ENCODE peak calls at places on chromosomes 4 and X, in six cellular contexts. K is HepG2, F is SK-N-SH, U is H1, H is K562, W is GM12878. P is an unnamed sample.

GRCh38 chr4:80788798-80789197 is 241.7 kb upstream of the BMP3 start:
- DNase-seq in K (no peak), F (no peak), U (no peak), H (no peak), W (no peak), P (no peak)

GRCh38 chrX:53685711-53686110 is 808 bp downstream of the HUWE1 start:
- DNase-seq in K (no peak), F (no peak), U (no peak), H (no peak), W (no peak), P (no peak)

GRCh38 chr4:150234246-150234645 is 156.0 kb downstream of the DCLK2 start:
- DNase-seq in K (no peak), F (no peak), U (no peak), H (no peak), W (no peak), P (no peak)

GRCh38 chrX:119753639-119754257 is 4.6 kb upstream of the SOWAHD start:
- DNase-seq in K (peak; percentile 25), F (peak; percentile 57), U (no peak), H (peak; percentile 32), W (no peak), P (peak; percentile 72)

GRCh38 chr4:1154126-1154522 is 18.3 kb downstream of the SPON2 start:
- DNase-seq in K (no peak), F (no peak), U (no peak), H (peak; percentile 81), W (no peak), P (no peak)

GRCh38 chr4:21879187-21879586 is 69.4 kb downstream of the KCNIP4 start:
- DNase-seq in K (peak; percentile 5), F (no peak), U (peak; percentile 33), H (no peak), W (no peak), P (no peak)

GRCh38 chr4:105352826-105353225 is 121.0 kb downstream of the PPA2 start:
- DNase-seq in K (no peak), F (no peak), U (no peak), H (peak; percentile 10), W (peak; percentile 11), P (no peak)

GRCh38 chr4:150679018-150679766 is 97.2 kb downstream of the MAB21L2 start:
- DNase-seq in K (peak; percentile 24), F (no peak), U (no peak), H (no peak), W (no peak), P (no peak)

GRCh38 chr4:126604273-126604867 is 1028.4 kb upstream of the INTU start:
- DNase-seq in K (peak; percentile 18), F (peak; percentile 53), U (no peak), H (peak; percentile 38), W (no peak), P (peak; percentile 3)

GRCh38 chrX:75038925-75039324 is 113.7 kb upstream of the NEXMIF start:
- DNase-seq in K (peak; percentile 10), F (no peak), U (no peak), H (no peak), W (peak; percentile 11), P (no peak)

GRCh38 chr4:54545663-54546424 is 111.9 kb upstream of the KIT start:
- DNase-seq in K (no peak), F (no peak), U (no peak), H (no peak), W (no peak), P (no peak)

GRCh38 chr4:1312821-1313640 is 23.3 kb downstream of the MAEA start:
- DNase-seq in K (no peak), F (no peak), U (no peak), H (no peak), W (no peak), P (no peak)

DNA sequence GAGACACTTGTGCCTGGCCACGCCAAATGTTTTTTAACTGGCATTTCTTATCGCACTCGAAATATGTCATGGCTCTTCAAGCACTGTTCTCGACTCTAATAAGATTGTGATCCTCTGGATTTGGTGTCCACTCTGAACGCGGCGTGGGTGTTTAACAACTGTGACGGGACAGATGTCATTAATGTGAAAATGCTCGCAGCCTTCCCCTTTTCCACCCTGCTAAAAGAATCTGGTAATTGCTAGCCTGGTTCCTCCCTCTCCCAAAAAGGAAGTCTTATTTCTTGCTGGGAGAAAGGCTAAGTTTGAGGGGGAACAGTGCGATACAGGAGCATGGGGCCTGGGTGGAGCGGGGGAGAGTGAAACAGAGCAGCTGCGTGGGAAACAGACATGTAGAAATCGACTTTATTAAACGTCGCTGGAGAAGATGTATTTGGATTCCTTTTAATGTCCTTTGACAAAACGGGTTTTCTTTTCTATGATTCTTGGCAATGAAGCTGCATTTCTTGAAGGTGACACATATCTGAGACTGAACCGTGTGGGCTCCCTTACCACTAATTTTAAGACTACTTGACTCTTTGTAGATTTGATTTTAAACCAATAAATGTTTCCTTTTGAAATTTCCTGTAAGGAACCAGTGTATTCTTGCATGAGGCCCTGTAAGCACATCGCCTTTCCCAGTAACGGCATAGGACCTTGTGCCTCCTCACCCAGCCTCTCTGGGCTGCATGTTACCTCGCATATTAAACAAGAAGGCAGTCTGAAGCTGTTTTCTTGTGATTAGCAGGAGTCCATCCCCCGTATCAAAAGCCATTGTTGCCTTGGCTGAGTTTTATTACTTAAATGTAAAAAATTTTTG is 17.8 kb downstream of the TBC1D1 start:
- DNase-seq in K (no peak), F (no peak), U (no peak), H (no peak), W (no peak), P (peak; percentile 8)
- TF ChIP-seq GABPA in K (no peak), F (no peak), U (no peak), H (no peak), W (no peak), P (no peak)

GRCh38 chr4:123096038-123096437 is 173.6 kb upstream of the NUDT6 start:
- DNase-seq in K (peak; percentile 15), F (no peak), U (no peak), H (peak; percentile 14), W (no peak), P (peak; percentile 17)
- TF ChIP-seq GABPA in K (no peak), F (no peak), U (no peak), H (no peak), W (no peak), P (no peak)

DNA sequence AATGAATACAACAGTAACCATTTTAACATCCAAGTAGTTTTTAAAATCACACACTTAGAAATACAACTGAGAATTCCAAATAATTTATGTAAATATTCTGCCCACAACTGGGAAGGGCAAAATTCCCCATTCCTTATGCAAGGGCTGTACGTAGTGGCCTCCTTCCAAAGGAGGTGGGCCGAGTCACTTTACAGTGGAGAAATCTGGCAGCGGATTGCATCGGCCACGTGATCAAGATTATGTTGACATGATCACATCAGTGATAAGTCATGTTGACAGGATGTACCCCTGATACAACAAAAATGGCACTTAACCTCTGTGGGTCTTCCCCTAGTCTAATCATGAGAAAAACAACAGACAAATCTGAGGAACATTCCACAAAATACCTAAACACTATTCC is 100.9 kb downstream of the TSPAN5 start:
- DNase-seq in K (no peak), F (no peak), U (no peak), H (no peak), W (no peak), P (no peak)
- TF ChIP-seq GABPA in K (no peak), F (no peak), U (no peak), H (no peak), W (no peak), P (no peak)

GRCh38 chrX:48468693-48469691 is 1.1 kb downstream of the SLC38A5 start:
- DNase-seq in K (no peak), F (no peak), U (no peak), H (peak; percentile 40), W (no peak), P (no peak)
- TF ChIP-seq GABPA in K (no peak), F (no peak), U (no peak), H (no peak), W (no peak), P (no peak)

GRCh38 chr4:75819121-75819520 is 83.1 kb downstream of the PPEF2 start:
- DNase-seq in K (no peak), F (no peak), U (no peak), H (no peak), W (no peak), P (no peak)
- TF ChIP-seq GABPA in K (no peak), F (no peak), U (no peak), H (no peak), W (no peak), P (no peak)

GRCh38 chr4:92021788-92022187 is 282.0 kb upstream of the GRID2 start:
- DNase-seq in K (no peak), F (no peak), U (no peak), H (no peak), W (no peak), P (no peak)
- TF ChIP-seq GABPA in K (no peak), F (no peak), U (no peak), H (no peak), W (no peak), P (no peak)